ENCODE peak calls at places on chromosome 1, in ten cellular contexts. One of them, this sample, is unnamed.

GRCh38 chr1:59354754-59355337 is 58.0 kb downstream of the FGGY start:
- DNase-seq in colonic mucosa: peak; percentile 48
- DNase-seq in NCI-H748 treated with DMSO at 0.1 percent for 48 hours: no peak
- DNase-seq in amygdala: no peak
- DNase-seq in Caki2: no peak
- DNase-seq in tibial artery: no peak
- DNase-seq in non-pigmented ciliary epithelial cell: no peak
- DNase-seq in activated gamma-delta T cell treated with Interleukin-2 at 50 U/mL for 16 hours: no peak
- DNase-seq in neural crest cell: no peak
- DNase-seq in dermis microvascular lymphatic vessel endothelial cell: no peak
- DNase-seq in this sample: no peak

GRCh38 chr1:106584663-106585062 is 471.8 kb upstream of the PRMT6 start:
- DNase-seq in colonic mucosa: no peak
- DNase-seq in NCI-H748 treated with DMSO at 0.1 percent for 48 hours: no peak
- DNase-seq in amygdala: no peak
- DNase-seq in Caki2: peak; percentile 30
- DNase-seq in tibial artery: no peak
- DNase-seq in non-pigmented ciliary epithelial cell: no peak
- DNase-seq in activated gamma-delta T cell treated with Interleukin-2 at 50 U/mL for 16 hours: no peak
- DNase-seq in neural crest cell: no peak
- DNase-seq in dermis microvascular lymphatic vessel endothelial cell: no peak
- DNase-seq in this sample: no peak

GRCh38 chr1:41318135-41318534 is 43.1 kb upstream of the FOXO6 start:
- DNase-seq in colonic mucosa: no peak
- DNase-seq in NCI-H748 treated with DMSO at 0.1 percent for 48 hours: no peak
- DNase-seq in amygdala: no peak
- DNase-seq in Caki2: no peak
- DNase-seq in tibial artery: no peak
- DNase-seq in non-pigmented ciliary epithelial cell: no peak
- DNase-seq in activated gamma-delta T cell treated with Interleukin-2 at 50 U/mL for 16 hours: no peak
- DNase-seq in neural crest cell: no peak
- DNase-seq in dermis microvascular lymphatic vessel endothelial cell: no peak
- DNase-seq in this sample: no peak

GRCh38 chr1:44417351-44418021 is 12.4 kb downstream of the RNF220 start:
- DNase-seq in colonic mucosa: no peak
- DNase-seq in NCI-H748 treated with DMSO at 0.1 percent for 48 hours: peak; percentile 53
- DNase-seq in amygdala: peak; percentile 42
- DNase-seq in Caki2: no peak
- DNase-seq in tibial artery: peak; percentile 28
- DNase-seq in non-pigmented ciliary epithelial cell: no peak
- DNase-seq in activated gamma-delta T cell treated with Interleukin-2 at 50 U/mL for 16 hours: no peak
- DNase-seq in neural crest cell: peak; percentile 72
- DNase-seq in dermis microvascular lymphatic vessel endothelial cell: peak; percentile 57
- DNase-seq in this sample: peak; percentile 28

GRCh38 chr1:234768569-234769283 is 158.7 kb upstream of the IRF2BP2 start:
- DNase-seq in colonic mucosa: peak; percentile 63
- DNase-seq in NCI-H748 treated with DMSO at 0.1 percent for 48 hours: no peak
- DNase-seq in amygdala: no peak
- DNase-seq in Caki2: no peak
- DNase-seq in tibial artery: no peak
- DNase-seq in non-pigmented ciliary epithelial cell: no peak
- DNase-seq in activated gamma-delta T cell treated with Interleukin-2 at 50 U/mL for 16 hours: peak; percentile 38
- DNase-seq in neural crest cell: no peak
- DNase-seq in dermis microvascular lymphatic vessel endothelial cell: no peak
- DNase-seq in this sample: no peak

GRCh38 chr1:83857108-83857507 is 141.8 kb downstream of the TTLL7 start:
- DNase-seq in colonic mucosa: no peak
- DNase-seq in NCI-H748 treated with DMSO at 0.1 percent for 48 hours: peak; percentile 34
- DNase-seq in amygdala: no peak
- DNase-seq in Caki2: no peak
- DNase-seq in tibial artery: no peak
- DNase-seq in non-pigmented ciliary epithelial cell: no peak
- DNase-seq in activated gamma-delta T cell treated with Interleukin-2 at 50 U/mL for 16 hours: no peak
- DNase-seq in neural crest cell: no peak
- DNase-seq in dermis microvascular lymphatic vessel endothelial cell: no peak
- DNase-seq in this sample: no peak

GRCh38 chr1:119626841-119627240 is 21.2 kb downstream of the ZNF697 start:
- DNase-seq in colonic mucosa: no peak
- DNase-seq in NCI-H748 treated with DMSO at 0.1 percent for 48 hours: no peak
- DNase-seq in amygdala: no peak
- DNase-seq in Caki2: no peak
- DNase-seq in tibial artery: no peak
- DNase-seq in non-pigmented ciliary epithelial cell: no peak
- DNase-seq in activated gamma-delta T cell treated with Interleukin-2 at 50 U/mL for 16 hours: no peak
- DNase-seq in neural crest cell: no peak
- DNase-seq in dermis microvascular lymphatic vessel endothelial cell: no peak
- DNase-seq in this sample: no peak

GRCh38 chr1:232239557-232240468 is 390.1 kb downstream of the SIPA1L2 start:
- DNase-seq in colonic mucosa: no peak
- DNase-seq in NCI-H748 treated with DMSO at 0.1 percent for 48 hours: peak; percentile 66
- DNase-seq in amygdala: no peak
- DNase-seq in Caki2: no peak
- DNase-seq in tibial artery: no peak
- DNase-seq in non-pigmented ciliary epithelial cell: no peak
- DNase-seq in activated gamma-delta T cell treated with Interleukin-2 at 50 U/mL for 16 hours: no peak
- DNase-seq in neural crest cell: no peak
- DNase-seq in dermis microvascular lymphatic vessel endothelial cell: no peak
- DNase-seq in this sample: no peak

GRCh38 chr1:157155658-157156057 is 17.5 kb upstream of the ETV3 start:
- DNase-seq in colonic mucosa: no peak
- DNase-seq in NCI-H748 treated with DMSO at 0.1 percent for 48 hours: no peak
- DNase-seq in amygdala: no peak
- DNase-seq in Caki2: peak; percentile 61
- DNase-seq in tibial artery: no peak
- DNase-seq in non-pigmented ciliary epithelial cell: no peak
- DNase-seq in activated gamma-delta T cell treated with Interleukin-2 at 50 U/mL for 16 hours: no peak
- DNase-seq in neural crest cell: no peak
- DNase-seq in dermis microvascular lymphatic vessel endothelial cell: no peak
- DNase-seq in this sample: no peak

GRCh38 chr1:116415699-116416533 is 42.9 kb downstream of the ATP1A1 start:
- DNase-seq in colonic mucosa: peak; percentile 15
- DNase-seq in NCI-H748 treated with DMSO at 0.1 percent for 48 hours: no peak
- DNase-seq in amygdala: no peak
- DNase-seq in Caki2: no peak
- DNase-seq in tibial artery: no peak
- DNase-seq in non-pigmented ciliary epithelial cell: no peak
- DNase-seq in activated gamma-delta T cell treated with Interleukin-2 at 50 U/mL for 16 hours: no peak
- DNase-seq in neural crest cell: no peak
- DNase-seq in dermis microvascular lymphatic vessel endothelial cell: no peak
- DNase-seq in this sample: no peak

GRCh38 chr1:218785928-218786327 is 387.8 kb upstream of the LYPLAL1 start:
- DNase-seq in colonic mucosa: peak; percentile 18
- DNase-seq in NCI-H748 treated with DMSO at 0.1 percent for 48 hours: no peak
- DNase-seq in amygdala: no peak
- DNase-seq in Caki2: peak; percentile 27
- DNase-seq in tibial artery: peak; percentile 82
- DNase-seq in non-pigmented ciliary epithelial cell: no peak
- DNase-seq in activated gamma-delta T cell treated with Interleukin-2 at 50 U/mL for 16 hours: no peak
- DNase-seq in neural crest cell: no peak
- DNase-seq in dermis microvascular lymphatic vessel endothelial cell: peak; percentile 67
- DNase-seq in this sample: no peak

GRCh38 chr1:174190800-174191199 is 31.5 kb downstream of the RABGAP1L start:
- DNase-seq in colonic mucosa: no peak
- DNase-seq in NCI-H748 treated with DMSO at 0.1 percent for 48 hours: no peak
- DNase-seq in amygdala: no peak
- DNase-seq in Caki2: no peak
- DNase-seq in tibial artery: no peak
- DNase-seq in non-pigmented ciliary epithelial cell: no peak
- DNase-seq in activated gamma-delta T cell treated with Interleukin-2 at 50 U/mL for 16 hours: no peak
- DNase-seq in neural crest cell: no peak
- DNase-seq in dermis microvascular lymphatic vessel endothelial cell: no peak
- DNase-seq in this sample: no peak

GRCh38 chr1:29469457-29469856 is 233.1 kb downstream of the PTPRU start:
- DNase-seq in colonic mucosa: no peak
- DNase-seq in NCI-H748 treated with DMSO at 0.1 percent for 48 hours: no peak
- DNase-seq in amygdala: no peak
- DNase-seq in Caki2: no peak
- DNase-seq in tibial artery: peak; percentile 32
- DNase-seq in non-pigmented ciliary epithelial cell: no peak
- DNase-seq in activated gamma-delta T cell treated with Interleukin-2 at 50 U/mL for 16 hours: no peak
- DNase-seq in neural crest cell: no peak
- DNase-seq in dermis microvascular lymphatic vessel endothelial cell: no peak
- DNase-seq in this sample: peak; percentile 39

GRCh38 chr1:223430221-223430620 is 37.0 kb downstream of the CCDC185 start:
- DNase-seq in colonic mucosa: no peak
- DNase-seq in NCI-H748 treated with DMSO at 0.1 percent for 48 hours: no peak
- DNase-seq in amygdala: no peak
- DNase-seq in Caki2: no peak
- DNase-seq in tibial artery: no peak
- DNase-seq in non-pigmented ciliary epithelial cell: no peak
- DNase-seq in activated gamma-delta T cell treated with Interleukin-2 at 50 U/mL for 16 hours: no peak
- DNase-seq in neural crest cell: no peak
- DNase-seq in dermis microvascular lymphatic vessel endothelial cell: no peak
- DNase-seq in this sample: no peak

GRCh38 chr1:11176081-11176706 is 13.0 kb upstream of the ANGPTL7 start:
- DNase-seq in colonic mucosa: no peak
- DNase-seq in NCI-H748 treated with DMSO at 0.1 percent for 48 hours: no peak
- DNase-seq in amygdala: no peak
- DNase-seq in Caki2: no peak
- DNase-seq in tibial artery: no peak
- DNase-seq in non-pigmented ciliary epithelial cell: no peak
- DNase-seq in activated gamma-delta T cell treated with Interleukin-2 at 50 U/mL for 16 hours: no peak
- DNase-seq in neural crest cell: no peak
- DNase-seq in dermis microvascular lymphatic vessel endothelial cell: no peak
- DNase-seq in this sample: no peak

GRCh38 chr1:27961646-27962221 is 2.0 kb downstream of the XKR8 start:
- DNase-seq in colonic mucosa: no peak
- DNase-seq in NCI-H748 treated with DMSO at 0.1 percent for 48 hours: no peak
- DNase-seq in amygdala: no peak
- DNase-seq in Caki2: no peak
- DNase-seq in tibial artery: no peak
- DNase-seq in non-pigmented ciliary epithelial cell: no peak
- DNase-seq in activated gamma-delta T cell treated with Interleukin-2 at 50 U/mL for 16 hours: no peak
- DNase-seq in neural crest cell: no peak
- DNase-seq in dermis microvascular lymphatic vessel endothelial cell: no peak
- DNase-seq in this sample: no peak

GRCh38 chr1:30758785-30759380 is 1.3 kb upstream of the LAPTM5 start:
- DNase-seq in colonic mucosa: no peak
- DNase-seq in NCI-H748 treated with DMSO at 0.1 percent for 48 hours: no peak
- DNase-seq in amygdala: no peak
- DNase-seq in Caki2: peak; percentile 14
- DNase-seq in tibial artery: no peak
- DNase-seq in non-pigmented ciliary epithelial cell: no peak
- DNase-seq in activated gamma-delta T cell treated with Interleukin-2 at 50 U/mL for 16 hours: no peak
- DNase-seq in neural crest cell: no peak
- DNase-seq in dermis microvascular lymphatic vessel endothelial cell: peak; percentile 40
- DNase-seq in this sample: peak; percentile 48

GRCh38 chr1:22024485-22025367 is 23.3 kb downstream of the CELA3A start:
- DNase-seq in colonic mucosa: peak; percentile 72
- DNase-seq in NCI-H748 treated with DMSO at 0.1 percent for 48 hours: peak; percentile 76
- DNase-seq in amygdala: no peak
- DNase-seq in Caki2: no peak
- DNase-seq in tibial artery: peak; percentile 68
- DNase-seq in non-pigmented ciliary epithelial cell: no peak
- DNase-seq in activated gamma-delta T cell treated with Interleukin-2 at 50 U/mL for 16 hours: peak; percentile 75
- DNase-seq in neural crest cell: no peak
- DNase-seq in dermis microvascular lymphatic vessel endothelial cell: peak; percentile 87
- DNase-seq in this sample: peak; percentile 27

GRCh38 chr1:154272217-154272998 is at the start of gene HAX1:
- DNase-seq in colonic mucosa: peak; percentile 96
- DNase-seq in NCI-H748 treated with DMSO at 0.1 percent for 48 hours: peak; percentile 73
- DNase-seq in amygdala: peak; percentile 84
- DNase-seq in Caki2: peak; percentile 97
- DNase-seq in tibial artery: peak; percentile 93
- DNase-seq in non-pigmented ciliary epithelial cell: peak; percentile 87
- DNase-seq in activated gamma-delta T cell treated with Interleukin-2 at 50 U/mL for 16 hours: peak; percentile 95
- DNase-seq in neural crest cell: peak; percentile 84
- DNase-seq in dermis microvascular lymphatic vessel endothelial cell: peak; percentile 96
- DNase-seq in this sample: peak; percentile 91

GRCh38 chr1:241749041-241749798 is 97.1 kb downstream of the WDR64 start:
- DNase-seq in colonic mucosa: no peak
- DNase-seq in NCI-H748 treated with DMSO at 0.1 percent for 48 hours: no peak
- DNase-seq in amygdala: no peak
- DNase-seq in Caki2: no peak
- DNase-seq in tibial artery: no peak
- DNase-seq in non-pigmented ciliary epithelial cell: no peak
- DNase-seq in activated gamma-delta T cell treated with Interleukin-2 at 50 U/mL for 16 hours: no peak
- DNase-seq in neural crest cell: no peak
- DNase-seq in dermis microvascular lymphatic vessel endothelial cell: no peak
- DNase-seq in this sample: no peak

GRCh38 chr1:55302972-55303371 is 87.8 kb upstream of the USP24 start:
- DNase-seq in colonic mucosa: no peak
- DNase-seq in NCI-H748 treated with DMSO at 0.1 percent for 48 hours: no peak
- DNase-seq in amygdala: no peak
- DNase-seq in Caki2: no peak
- DNase-seq in tibial artery: no peak
- DNase-seq in non-pigmented ciliary epithelial cell: no peak
- DNase-seq in activated gamma-delta T cell treated with Interleukin-2 at 50 U/mL for 16 hours: no peak
- DNase-seq in neural crest cell: no peak
- DNase-seq in dermis microvascular lymphatic vessel endothelial cell: no peak
- DNase-seq in this sample: no peak

GRCh38 chr1:5390497-5390896 is 601.7 kb downstream of the NPHP4 start:
- DNase-seq in colonic mucosa: no peak
- DNase-seq in NCI-H748 treated with DMSO at 0.1 percent for 48 hours: no peak
- DNase-seq in amygdala: no peak
- DNase-seq in Caki2: no peak
- DNase-seq in tibial artery: no peak
- DNase-seq in non-pigmented ciliary epithelial cell: no peak
- DNase-seq in activated gamma-delta T cell treated with Interleukin-2 at 50 U/mL for 16 hours: no peak
- DNase-seq in neural crest cell: no peak
- DNase-seq in dermis microvascular lymphatic vessel endothelial cell: no peak
- DNase-seq in this sample: no peak

GRCh38 chr1:9238134-9238533 is 3.6 kb downstream of the H6PD start:
- DNase-seq in colonic mucosa: peak; percentile 26
- DNase-seq in NCI-H748 treated with DMSO at 0.1 percent for 48 hours: no peak
- DNase-seq in amygdala: no peak
- DNase-seq in Caki2: no peak
- DNase-seq in tibial artery: no peak
- DNase-seq in non-pigmented ciliary epithelial cell: no peak
- DNase-seq in activated gamma-delta T cell treated with Interleukin-2 at 50 U/mL for 16 hours: no peak
- DNase-seq in neural crest cell: no peak
- DNase-seq in dermis microvascular lymphatic vessel endothelial cell: peak; percentile 29
- DNase-seq in this sample: no peak

GRCh38 chr1:119000371-119001180 is 12.4 kb upstream of the TBX15 start:
- DNase-seq in colonic mucosa: no peak
- DNase-seq in NCI-H748 treated with DMSO at 0.1 percent for 48 hours: no peak
- DNase-seq in amygdala: no peak
- DNase-seq in Caki2: no peak
- DNase-seq in tibial artery: no peak
- DNase-seq in non-pigmented ciliary epithelial cell: no peak
- DNase-seq in activated gamma-delta T cell treated with Interleukin-2 at 50 U/mL for 16 hours: no peak
- DNase-seq in neural crest cell: no peak
- DNase-seq in dermis microvascular lymphatic vessel endothelial cell: no peak
- DNase-seq in this sample: no peak